ENCODE peak calls at places on chromosome 2, in four cellular contexts. N, P, S and I are unnamed samples.

GRCh38 chr2:158965731-158966130 is 2.7 kb upstream of the TANC1 start:
- DNase-seq in N (no peak), P (no peak), S (no peak), I (no peak)

GRCh38 chr2:154827286-154827685 is 128.8 kb downstream of the KCNJ3 start:
- DNase-seq in N (no peak), P (no peak), S (no peak), I (no peak)

GRCh38 chr2:219527076-219527394 is 12.8 kb downstream of the ASIC4 start:
- DNase-seq in N (no peak), P (no peak), S (no peak), I (no peak)

GRCh38 chr2:96361751-96362150 is 26.2 kb downstream of the NCAPH start:
- DNase-seq in N (no peak), P (no peak), S (no peak), I (no peak)

GRCh38 chr2:148876190-148876588 is 1.2 kb downstream of the KIF5C start:
- DNase-seq in N (peak; percentile 81), P (no peak), S (no peak), I (no peak)

GRCh38 chr2:151922845-151923666 is 94.8 kb upstream of the ARL5A start:
- DNase-seq in N (peak; percentile 84), P (peak; percentile 80), S (no peak), I (no peak)

GRCh38 chr2:215536476-215536875 is 100.6 kb upstream of the FN1 start:
- DNase-seq in N (no peak), P (no peak), S (no peak), I (no peak)

GRCh38 chr2:12504443-12504842 is 212.3 kb upstream of the TRIB2 start:
- DNase-seq in N (no peak), P (no peak), S (peak; percentile 54), I (no peak)

GRCh38 chr2:233464056-233464455 is 102.5 kb downstream of the USP40 start:
- DNase-seq in N (peak; percentile 66), P (peak; percentile 32), S (no peak), I (no peak)

GRCh38 chr2:230913406-230913805 is 11.6 kb downstream of the GPR55 start:
- DNase-seq in N (peak; percentile 78), P (peak; percentile 77), S (no peak), I (no peak)

GRCh38 chr2:119174216-119174992 is 15.9 kb upstream of the C1QL2 start:
- DNase-seq in N (peak; percentile 84), P (no peak), S (no peak), I (peak; percentile 7)

GRCh38 chr2:172284209-172284608 is 143.2 kb upstream of the ITGA6 start:
- DNase-seq in N (no peak), P (no peak), S (no peak), I (no peak)

GRCh38 chr2:145258903-145259579 is 739.1 kb upstream of the ZEB2 start:
- DNase-seq in N (no peak), P (no peak), S (peak; percentile 80), I (no peak)

GRCh38 chr2:72988726-72989273 is 71.5 kb downstream of the EMX1 start:
- DNase-seq in N (peak; percentile 47), P (peak; percentile 52), S (no peak), I (no peak)

GRCh38 chr2:195318440-195319111 is 338.4 kb upstream of the SLC39A10 start:
- DNase-seq in N (no peak), P (no peak), S (peak; percentile 37), I (no peak)

GRCh38 chr2:71804251-71804650 is 343.4 kb downstream of the CYP26B1 start:
- DNase-seq in N (no peak), P (no peak), S (no peak), I (no peak)

GRCh38 chr2:71800106-71800809 is 346.9 kb downstream of the DYSF start:
- DNase-seq in N (peak; percentile 58), P (peak; percentile 50), S (no peak), I (no peak)

GRCh38 chr2:71802556-71802955 is 345.1 kb downstream of the CYP26B1 start:
- DNase-seq in N (peak; percentile 14), P (no peak), S (no peak), I (no peak)

GRCh38 chr2:71803398-71803797 is 344.3 kb downstream of the CYP26B1 start:
- DNase-seq in N (no peak), P (no peak), S (no peak), I (no peak)

GRCh38 chr2:71801969-71802368 is 345.7 kb downstream of the CYP26B1 start:
- DNase-seq in N (no peak), P (peak; percentile 75), S (peak; percentile 20), I (no peak)
- H3K4me3 ChIP-seq in N (no peak overlapping the region), P (no peak overlapping the region), S (no peak overlapping the region), I (no peak overlapping the region)

GRCh38 chr2:129748653-129749052 is 230.8 kb upstream of the RAB6C start:
- DNase-seq in N (peak; percentile 41), P (no peak), S (no peak), I (no peak)
- TF ChIP-seq CTCF in N (no peak), P (no peak), S (no peak), I (no peak)

GRCh38 chr2:9753276-9753600 is 90.0 kb upstream of the TAF1B start:
- DNase-seq in N (no peak), P (no peak), S (peak; percentile 97), I (peak; percentile 78)
- H3K4me3 ChIP-seq in N (no peak overlapping the region), P (no peak overlapping the region), S (peak overlapping the region; percentile 37), I (no peak overlapping the region)

GRCh38 chr2:53202063-53202462 is 565.5 kb upstream of the CHAC2 start:
- DNase-seq in N (no peak), P (no peak), S (peak; percentile 90), I (no peak)
- TF ChIP-seq CTCF in N (no peak), P (no peak), S (peak; percentile 34), I (no peak)

GRCh38 chr2:241885701-241886643 is 16.4 kb downstream of the RTP5 start:
- DNase-seq in N (peak; percentile 67), P (no peak), S (no peak), I (no peak)
- H3K4me3 ChIP-seq in N (no peak overlapping the region), P (no peak overlapping the region), S (no peak overlapping the region), I (no peak overlapping the region)

DNA sequence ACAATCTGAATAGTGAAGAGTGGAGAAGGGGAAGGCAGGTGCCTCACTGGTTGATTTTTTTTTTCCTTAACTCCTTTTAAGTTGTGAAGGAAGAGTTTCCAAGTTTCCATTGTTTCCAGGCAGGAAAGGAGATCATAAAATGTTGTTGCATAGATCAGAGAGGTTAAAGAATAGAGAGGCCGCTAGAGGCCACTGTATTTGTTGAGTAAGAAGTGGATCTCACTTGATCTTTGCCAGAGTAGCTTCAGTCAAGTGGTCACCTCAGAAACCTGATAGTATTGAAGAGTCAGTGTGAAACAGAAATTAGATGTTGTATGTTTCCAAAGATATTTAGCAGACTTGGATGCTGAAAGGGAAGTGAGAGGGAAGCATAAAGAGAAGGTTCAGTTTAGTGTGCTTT is 17.6 kb downstream of the CTNNA2 start:
- DNase-seq in N (no peak), P (no peak), S (peak; percentile 8), I (no peak)
- TF ChIP-seq CTCF in N (no peak), P (no peak), S (no peak), I (no peak)

GRCh38 chr2:40458271-40458794 is 6.4 kb upstream of the SLC8A1 start:
- DNase-seq in N (no peak), P (no peak), S (peak; percentile 6), I (no peak)
- H3K4me3 ChIP-seq in N (no peak overlapping the region), P (no peak overlapping the region), S (no peak overlapping the region), I (no peak overlapping the region)

DNA sequence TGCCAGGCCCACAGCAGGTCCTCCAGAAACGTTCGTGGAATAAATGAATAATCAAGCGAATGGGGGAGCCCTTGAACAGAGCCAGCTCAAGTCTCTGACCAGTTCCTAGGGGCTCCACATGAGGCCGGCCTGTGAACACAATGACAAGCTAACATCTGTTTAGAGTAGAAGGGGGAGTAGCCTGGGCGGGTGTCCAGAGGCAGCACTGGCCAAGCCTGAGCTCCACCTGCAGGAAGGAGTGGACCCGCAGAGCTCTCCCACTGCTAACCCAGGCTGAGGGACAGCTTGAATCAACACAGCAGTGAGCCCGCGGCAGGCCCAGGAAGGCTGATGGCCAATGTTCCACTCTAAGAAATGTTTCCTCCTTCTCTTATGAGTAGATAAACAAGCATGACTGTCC is 234.8 kb upstream of the RAB6C start:
- DNase-seq in N (peak; percentile 45), P (no peak), S (no peak), I (no peak)
- TF ChIP-seq CTCF in N (no peak), P (no peak), S (no peak), I (no peak)

DNA sequence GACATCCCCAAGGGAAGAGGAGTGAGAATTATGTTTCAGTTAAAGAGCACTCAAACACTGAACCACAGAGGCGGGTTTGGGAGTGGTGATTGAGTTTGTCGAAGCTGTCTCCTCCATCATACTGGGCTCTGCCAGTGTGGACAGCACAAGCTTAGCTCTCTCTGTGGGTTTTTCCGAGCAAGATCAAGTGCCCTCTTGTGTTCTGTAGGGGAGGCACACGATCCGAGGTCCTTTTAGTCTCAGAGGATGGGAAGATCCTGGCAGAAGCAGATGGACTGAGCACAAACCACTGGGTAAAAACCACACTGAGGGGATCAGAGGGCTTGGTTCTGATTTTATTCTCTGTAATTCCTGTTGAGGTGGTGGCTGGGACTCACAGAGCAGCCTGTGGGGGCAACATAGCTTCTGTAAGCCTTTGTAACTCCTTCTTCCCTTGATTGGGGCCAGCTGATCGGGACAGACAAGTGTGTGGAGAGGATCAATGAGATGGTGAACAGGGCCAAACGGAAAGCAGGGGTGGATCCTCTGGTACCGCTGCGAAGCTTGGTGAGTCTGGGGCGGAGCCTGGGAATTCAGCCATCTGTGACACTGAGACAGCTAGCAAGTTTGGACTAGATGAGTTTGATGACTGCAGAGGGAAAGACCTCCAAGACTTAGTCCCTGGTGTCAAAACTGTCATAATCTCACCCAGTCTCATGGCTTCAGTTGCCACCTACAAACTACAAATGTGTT is 2.0 kb downstream of the NAGK start:
- DNase-seq in N (peak; percentile 87), P (peak; percentile 56), S (no peak), I (no peak)
- H3K4me3 ChIP-seq in N (peak overlapping the region; percentile 97), P (no peak overlapping the region), S (peak overlapping the region; percentile 99), I (peak overlapping the region; percentile 43)

DNA sequence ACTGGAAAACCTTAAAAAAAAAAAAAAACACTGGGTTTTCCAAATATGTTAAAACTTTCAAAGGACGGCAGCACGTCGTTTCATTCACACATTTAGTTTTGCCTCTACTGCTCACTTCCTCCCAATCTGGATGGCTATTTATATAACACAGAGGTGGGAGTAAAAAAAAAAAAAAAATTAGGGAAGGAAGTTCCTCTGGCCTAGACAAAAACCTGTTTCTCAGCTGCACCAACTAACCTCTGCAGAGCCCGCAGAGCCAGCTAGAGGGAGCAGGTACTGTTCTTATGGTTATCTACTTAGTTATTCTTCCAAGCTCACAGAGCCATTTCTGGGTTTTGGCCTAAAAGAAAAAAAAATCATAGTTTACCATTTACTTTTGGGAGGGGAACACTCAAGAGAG is 28.1 kb downstream of the SLC1A4 start:
- DNase-seq in N (no peak), P (peak; percentile 59), S (no peak), I (no peak)
- TF ChIP-seq CTCF in N (peak; percentile 24), P (no peak), S (no peak), I (peak; percentile 37)